ENCODE peak calls at places on chromosomes 6 and 20, in seven cellular contexts. Z is cardiac muscle cell, W is natural killer cell, I is fibroblast of the aortic adventitia, Y is GM10248, A is HL-60, C is HFF-Myc. L is an unnamed sample.

GRCh38 chr6:16332175-16332542 is 93.8 kb downstream of the GMPR start:
- DNase-seq in W (peak; percentile 72), Y (peak; percentile 80), I (peak; percentile 87), Z (peak; percentile 92), A (peak; percentile 73), C (no peak), L (peak; percentile 80)

GRCh38 chr6:160943997-160944396 is 47.6 kb upstream of the MAP3K4 start:
- DNase-seq in Z (no peak), I (no peak), W (no peak), A (no peak), Y (no peak), C (no peak), L (no peak)

GRCh38 chr6:6315660-6316059 is 4.8 kb downstream of the F13A1 start:
- DNase-seq in C (peak; percentile 9), W (no peak), Y (peak; percentile 39), A (peak; percentile 36), Z (peak; percentile 62), I (peak; percentile 42), L (no peak)

GRCh38 chr6:148905901-148906300 is 159.1 kb downstream of the UST start:
- DNase-seq in C (no peak), Y (no peak), A (no peak), Z (no peak), W (no peak), I (no peak), L (no peak)

GRCh38 chr20:38135641-38136420 is 29.2 kb downstream of the TGM2 start:
- DNase-seq in W (no peak), Z (no peak), C (no peak), I (no peak), Y (no peak), A (no peak), L (no peak)

GRCh38 chr6:20319520-20320357 is 81.9 kb upstream of the E2F3 start:
- DNase-seq in W (peak; percentile 58), A (peak; percentile 91), C (no peak), Y (peak; percentile 80), Z (no peak), I (no peak), L (no peak)

GRCh38 chr20:6501061-6501460 is 266.4 kb upstream of the BMP2 start:
- DNase-seq in C (peak; percentile 31), Z (no peak), Y (no peak), A (no peak), I (peak; percentile 30), W (no peak), L (no peak)

GRCh38 chr6:20811112-20811746 is 277.0 kb downstream of the CDKAL1 start:
- DNase-seq in C (peak; percentile 96), A (no peak), Z (peak; percentile 66), W (no peak), I (peak; percentile 99), Y (no peak), L (no peak)

GRCh38 chr6:79421707-79422484 is 115.3 kb downstream of the LCA5 start:
- DNase-seq in I (peak; percentile 91), Y (no peak), Z (peak; percentile 38), A (no peak), W (no peak), C (peak; percentile 80), L (no peak)

GRCh38 chr20:10448270-10449156 is 13.4 kb downstream of the SLX4IP start:
- DNase-seq in Z (no peak), I (peak; percentile 35), W (no peak), Y (no peak), C (no peak), A (no peak), L (no peak)

GRCh38 chr6:147506704-147507114 is 1.8 kb upstream of the SAMD5 start:
- DNase-seq in Z (peak; percentile 78), C (no peak), I (peak; percentile 33), W (no peak), Y (peak; percentile 68), A (peak; percentile 39), L (peak; percentile 81)

GRCh38 chr6:160270347-160270746 is 11.7 kb upstream of the SLC22A2 start:
- DNase-seq in Y (no peak), I (no peak), C (no peak), A (no peak), Z (no peak), W (no peak), L (no peak)

GRCh38 chr20:46458891-46459750 is 52.7 kb upstream of the ELMO2 start:
- DNase-seq in C (no peak), I (no peak), Y (no peak), Z (peak; percentile 77), A (no peak), W (no peak), L (peak; percentile 84)

GRCh38 chr6:155247618-155248017 is 16.2 kb upstream of the CLDN20 start:
- DNase-seq in Z (no peak), Y (no peak), C (no peak), I (peak; percentile 67), W (no peak), A (no peak), L (no peak)

DNA sequence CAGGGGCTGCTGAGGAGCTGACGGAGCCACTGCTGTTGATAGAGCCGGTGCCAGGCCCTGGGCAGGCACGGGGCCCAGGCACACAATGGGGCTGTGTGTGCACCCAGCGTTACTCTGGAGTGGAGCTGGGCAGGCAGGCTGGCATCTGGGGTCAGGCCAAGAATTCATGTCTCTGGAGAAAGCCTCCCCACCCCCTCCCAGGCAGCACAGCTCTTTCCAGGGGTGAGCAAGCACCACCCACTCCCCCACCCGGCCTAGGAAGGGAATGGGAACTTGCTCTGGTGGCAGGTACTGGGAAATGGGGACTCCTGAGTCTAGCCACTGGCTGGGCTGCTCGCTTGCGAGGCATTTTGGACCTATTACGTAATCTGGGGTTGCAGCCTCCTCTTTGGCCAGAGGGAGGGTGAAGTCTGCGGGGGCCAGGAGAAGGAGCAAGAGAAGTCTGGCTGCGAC is 22.7 kb downstream of the TFEB start:
- DNase-seq in Y (no peak), I (peak; percentile 51), W (no peak), C (no peak), Z (no peak), A (no peak), L (no peak)
- TF ChIP-seq CTCF in Y (no peak), I (no peak), W (no peak), C (no peak), Z (no peak), A (no peak), L (no peak)

GRCh38 chr6:43951063-43951755 is 176.0 kb downstream of the MRPL14 start:
- DNase-seq in Y (no peak), Z (peak; percentile 90), I (no peak), C (no peak), W (no peak), A (peak; percentile 88), L (peak; percentile 77)
- TF ChIP-seq CTCF in Y (peak; percentile 10), Z (peak; percentile 55), I (peak; percentile 32), C (peak; percentile 29), W (no peak), A (peak; percentile 67), L (peak; percentile 71)

GRCh38 chr20:53580376-53581111 is 13.1 kb downstream of the ZNF217 start:
- DNase-seq in I (peak; percentile 30), Y (no peak), W (no peak), A (no peak), C (no peak), Z (no peak), L (peak; percentile 18)
- TF ChIP-seq CTCF in I (peak; percentile 44), Y (no peak), W (no peak), A (no peak), C (no peak), Z (peak; percentile 11), L (peak; percentile 57)

GRCh38 chr6:62284725-62285124 is 1.3 kb downstream of the KHDRBS2 start:
- DNase-seq in Z (no peak), W (no peak), I (no peak), Y (no peak), A (no peak), C (no peak), L (no peak)

GRCh38 chr6:62286470-62286843 is 432 bp upstream of the KHDRBS2 start:
- DNase-seq in Y (no peak), Z (peak; percentile 6), W (no peak), I (no peak), A (no peak), C (no peak), L (no peak)

GRCh38 chr6:62285612-62286469 is at the start of gene KHDRBS2:
- DNase-seq in W (peak; percentile 32), C (no peak), Z (peak; percentile 94), A (peak; percentile 31), Y (peak; percentile 87), I (no peak), L (peak; percentile 92)

GRCh38 chr6:62283828-62284411 is 2.1 kb downstream of the KHDRBS2 start:
- DNase-seq in W (no peak), I (peak; percentile 6), A (peak; percentile 6), C (peak; percentile 0), Y (no peak), Z (peak; percentile 51), L (no peak)

GRCh38 chr6:62283359-62283758 is 2.7 kb downstream of the KHDRBS2 start:
- DNase-seq in C (no peak), I (no peak), Y (no peak), Z (no peak), W (no peak), A (no peak), L (no peak)
- TF ChIP-seq CTCF in C (no peak), I (no peak), Y (no peak), Z (no peak), W (no peak), A (no peak), L (no peak)

GRCh38 chr6:149995971-149996370 is 29.4 kb downstream of the RAET1L start:
- DNase-seq in Y (no peak), I (no peak), C (no peak), W (no peak), A (no peak), Z (no peak), L (no peak)
- TF ChIP-seq CTCF in Y (no peak), I (no peak), C (no peak), W (no peak), A (no peak), Z (no peak), L (no peak)

DNA sequence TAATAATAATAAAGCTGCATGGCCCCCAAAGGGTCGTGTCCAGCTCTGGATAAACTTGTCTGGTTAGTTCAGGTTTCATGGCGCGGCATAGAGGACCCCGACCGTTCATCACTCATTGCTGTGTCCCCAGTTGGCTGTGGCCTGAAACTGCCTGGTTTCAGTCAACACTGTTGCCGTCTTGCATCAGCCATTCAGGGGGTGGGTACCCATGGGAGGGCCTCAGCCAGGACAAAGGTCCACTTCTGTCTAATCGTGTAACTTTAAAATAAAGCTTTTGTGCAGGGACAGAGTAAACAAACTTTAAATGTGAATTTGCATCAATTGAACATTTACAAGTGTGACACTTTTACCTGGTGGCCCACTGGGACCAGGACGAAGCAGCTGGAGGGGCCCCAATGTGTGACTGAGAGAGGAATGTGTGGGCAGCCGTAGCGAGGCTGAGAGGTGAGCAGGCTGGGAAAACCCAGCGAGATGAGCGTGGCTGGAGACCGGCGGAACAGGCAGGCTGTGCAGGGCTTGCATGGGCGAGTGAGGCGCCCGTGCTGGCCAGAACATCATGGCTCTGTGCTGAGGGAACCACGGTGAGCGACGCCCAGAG is 22.3 kb upstream of the UNC93A start:
- DNase-seq in C (no peak), I (no peak), Z (no peak), W (no peak), Y (no peak), A (no peak), L (no peak)
- TF ChIP-seq CTCF in C (no peak), I (no peak), Z (no peak), W (no peak), Y (no peak), A (no peak), L (no peak)